ENCODE peak calls at places on chromosomes 4 and X, in eight cellular contexts. One of them, this sample, is unnamed. For H3K27me3 and H3K36me3, the result is how much of the 10 kb centered on the place peaks cover.

GRCh38 chrX:97132654-97133415 is 249.1 kb downstream of the RPA4 start:
- DNase-seq in Peyer's patch: no peak
- DNase-seq in HepG2: no peak
- DNase-seq in heart left ventricle: no peak
- DNase-seq in astrocyte: no peak
- DNase-seq in fibroblast of lung: no peak
- DNase-seq in neural progenitor cell: no peak
- DNase-seq in naive thymus-derived CD4-positive, alpha-beta T cell: no peak
- DNase-seq in this sample: no peak

GRCh38 chr4:151218343-151218742 is 58.6 kb upstream of the PRSS48 start:
- DNase-seq in heart left ventricle: no peak
- DNase-seq in naive thymus-derived CD4-positive, alpha-beta T cell: no peak
- DNase-seq in Peyer's patch: no peak
- DNase-seq in HepG2: no peak
- DNase-seq in fibroblast of lung: peak
- DNase-seq in neural progenitor cell: no peak
- DNase-seq in astrocyte: peak
- DNase-seq in this sample: no peak

GRCh38 chrX:40008841-40009461 is 88.8 kb downstream of the BCOR start:
- DNase-seq in astrocyte: no peak
- DNase-seq in heart left ventricle: peak
- DNase-seq in Peyer's patch: no peak
- DNase-seq in naive thymus-derived CD4-positive, alpha-beta T cell: no peak
- DNase-seq in fibroblast of lung: peak
- DNase-seq in neural progenitor cell: peak
- DNase-seq in HepG2: no peak
- DNase-seq in this sample: peak

GRCh38 chr4:152843476-152844107 is 63.8 kb downstream of the ARFIP1 start:
- DNase-seq in Peyer's patch: no peak
- DNase-seq in neural progenitor cell: no peak
- DNase-seq in heart left ventricle: no peak
- DNase-seq in naive thymus-derived CD4-positive, alpha-beta T cell: no peak
- DNase-seq in astrocyte: no peak
- DNase-seq in fibroblast of lung: no peak
- DNase-seq in HepG2: peak
- DNase-seq in this sample: no peak

GRCh38 chrX:102599084-102599949 is at the start of gene ARMCX5:
- DNase-seq in HepG2: peak
- DNase-seq in naive thymus-derived CD4-positive, alpha-beta T cell: peak
- DNase-seq in fibroblast of lung: peak
- DNase-seq in Peyer's patch: peak
- DNase-seq in heart left ventricle: peak
- DNase-seq in neural progenitor cell: peak
- DNase-seq in astrocyte: peak
- DNase-seq in this sample: peak

GRCh38 chr4:125440814-125441213 is 126.1 kb downstream of the FAT4 start:
- DNase-seq in heart left ventricle: no peak
- DNase-seq in fibroblast of lung: peak
- DNase-seq in neural progenitor cell: no peak
- DNase-seq in astrocyte: no peak
- DNase-seq in HepG2: no peak
- DNase-seq in naive thymus-derived CD4-positive, alpha-beta T cell: no peak
- DNase-seq in Peyer's patch: no peak
- DNase-seq in this sample: no peak

GRCh38 chrX:1164322-1165288 is 47.8 kb downstream of the CRLF2 start:
- DNase-seq in astrocyte: no peak
- DNase-seq in Peyer's patch: no peak
- DNase-seq in HepG2: no peak
- DNase-seq in heart left ventricle: no peak
- DNase-seq in naive thymus-derived CD4-positive, alpha-beta T cell: peak
- DNase-seq in fibroblast of lung: no peak
- DNase-seq in neural progenitor cell: peak
- DNase-seq in this sample: no peak

GRCh38 chrX:110315541-110315940 is 2.3 kb downstream of the AMMECR1 start:
- DNase-seq in heart left ventricle: no peak
- DNase-seq in astrocyte: peak
- DNase-seq in fibroblast of lung: no peak
- DNase-seq in HepG2: no peak
- DNase-seq in Peyer's patch: no peak
- DNase-seq in neural progenitor cell: no peak
- DNase-seq in naive thymus-derived CD4-positive, alpha-beta T cell: no peak
- DNase-seq in this sample: no peak

GRCh38 chr4:22501715-22502095 is 14.2 kb downstream of the ADGRA3 start:
- DNase-seq in naive thymus-derived CD4-positive, alpha-beta T cell: no peak
- DNase-seq in heart left ventricle: no peak
- DNase-seq in HepG2: no peak
- DNase-seq in astrocyte: no peak
- DNase-seq in Peyer's patch: no peak
- DNase-seq in fibroblast of lung: no peak
- DNase-seq in neural progenitor cell: no peak
- DNase-seq in this sample: no peak

GRCh38 chrX:22963186-22963585 is 36.6 kb upstream of the DDX53 start:
- DNase-seq in neural progenitor cell: no peak
- DNase-seq in naive thymus-derived CD4-positive, alpha-beta T cell: no peak
- DNase-seq in astrocyte: no peak
- DNase-seq in Peyer's patch: no peak
- DNase-seq in HepG2: no peak
- DNase-seq in fibroblast of lung: no peak
- DNase-seq in heart left ventricle: no peak
- DNase-seq in this sample: no peak

GRCh38 chrX:105695451-105695850 is 126.9 kb upstream of the NRK start:
- DNase-seq in astrocyte: peak
- DNase-seq in Peyer's patch: no peak
- DNase-seq in neural progenitor cell: no peak
- DNase-seq in heart left ventricle: no peak
- DNase-seq in fibroblast of lung: peak
- DNase-seq in HepG2: no peak
- DNase-seq in naive thymus-derived CD4-positive, alpha-beta T cell: no peak
- DNase-seq in this sample: no peak

GRCh38 chrX:37349131-37350033 is at the start of gene PRRG1:
- DNase-seq in naive thymus-derived CD4-positive, alpha-beta T cell: no peak
- DNase-seq in fibroblast of lung: peak
- DNase-seq in Peyer's patch: no peak
- DNase-seq in astrocyte: peak
- DNase-seq in heart left ventricle: peak
- DNase-seq in neural progenitor cell: peak
- DNase-seq in HepG2: peak
- DNase-seq in this sample: peak

GRCh38 chrX:40127052-40127451 is 29.3 kb upstream of the BCOR start:
- DNase-seq in neural progenitor cell: no peak
- DNase-seq in fibroblast of lung: no peak
- DNase-seq in heart left ventricle: no peak
- DNase-seq in HepG2: no peak
- DNase-seq in Peyer's patch: no peak
- DNase-seq in naive thymus-derived CD4-positive, alpha-beta T cell: peak
- DNase-seq in astrocyte: no peak
- DNase-seq in this sample: no peak

GRCh38 chrX:119272882-119273806 is 37.1 kb downstream of the PGRMC1 start:
- DNase-seq in fibroblast of lung: peak
- DNase-seq in heart left ventricle: peak
- DNase-seq in astrocyte: peak
- DNase-seq in neural progenitor cell: peak
- DNase-seq in naive thymus-derived CD4-positive, alpha-beta T cell: peak
- DNase-seq in HepG2: no peak
- DNase-seq in Peyer's patch: no peak
- DNase-seq in this sample: peak

GRCh38 chr4:6044276-6044675 is 26.0 kb upstream of the C4orf50 start:
- DNase-seq in HepG2: no peak
- DNase-seq in fibroblast of lung: no peak
- DNase-seq in Peyer's patch: no peak
- DNase-seq in astrocyte: no peak
- DNase-seq in neural progenitor cell: no peak
- DNase-seq in naive thymus-derived CD4-positive, alpha-beta T cell: no peak
- DNase-seq in heart left ventricle: no peak
- DNase-seq in this sample: no peak

DNA sequence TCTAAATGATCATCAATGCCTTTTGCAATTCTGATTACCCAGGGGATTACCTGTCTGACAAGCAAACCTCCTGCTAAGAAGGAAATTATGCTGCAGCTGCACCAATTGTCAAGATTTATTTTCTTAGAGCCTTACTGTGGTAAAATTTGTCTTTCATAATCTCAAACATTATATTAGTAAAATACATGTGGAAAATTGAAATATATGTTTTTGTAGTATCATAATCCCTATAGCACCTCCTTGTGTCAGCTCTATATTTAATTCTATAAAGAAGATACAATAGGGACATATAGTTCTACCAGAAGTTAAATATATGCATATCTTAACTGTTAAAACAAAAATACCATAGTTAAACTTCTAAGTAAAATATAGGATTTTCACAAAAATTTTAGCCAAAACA is 655.6 kb upstream of the PCDH10 start:
- DNase-seq in naive thymus-derived CD4-positive, alpha-beta T cell: no peak
- DNase-seq in Peyer's patch: no peak
- DNase-seq in neural progenitor cell: no peak
- DNase-seq in fibroblast of lung: peak
- DNase-seq in HepG2: no peak
- DNase-seq in astrocyte: no peak
- DNase-seq in heart left ventricle: no peak
- DNase-seq in this sample: no peak
- H3K4me3 ChIP-seq in naive thymus-derived CD4-positive, alpha-beta T cell: no peak
- H3K4me3 ChIP-seq in Peyer's patch: no peak
- H3K4me3 ChIP-seq in neural progenitor cell: no peak
- H3K4me3 ChIP-seq in fibroblast of lung: no peak
- H3K4me3 ChIP-seq in HepG2: no peak
- H3K4me3 ChIP-seq in astrocyte: no peak
- H3K4me3 ChIP-seq in heart left ventricle: no peak
- H3K4me3 ChIP-seq in this sample: no peak

DNA sequence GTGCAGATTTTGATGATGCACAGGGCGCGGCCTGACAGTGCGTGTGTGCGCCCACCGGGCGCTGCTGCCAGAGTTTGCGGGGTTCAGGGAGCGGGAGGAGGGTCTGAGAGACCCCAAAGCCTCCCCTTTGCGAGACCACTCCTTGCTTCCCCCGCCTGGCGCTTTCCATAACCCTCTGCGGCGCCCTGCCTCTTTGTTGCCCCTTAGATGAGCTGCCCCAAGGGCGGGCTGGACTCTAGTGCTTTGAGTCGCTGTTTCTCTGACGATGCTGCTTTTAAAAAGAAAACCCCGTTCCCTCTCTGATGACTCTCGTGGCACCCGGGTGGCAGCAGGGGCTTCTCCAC is 9.9 kb downstream of the MSX1 start:
- DNase-seq in fibroblast of lung: no peak
- DNase-seq in HepG2: no peak
- DNase-seq in heart left ventricle: peak
- DNase-seq in Peyer's patch: no peak
- DNase-seq in neural progenitor cell: peak
- DNase-seq in astrocyte: no peak
- DNase-seq in naive thymus-derived CD4-positive, alpha-beta T cell: no peak
- DNase-seq in this sample: peak
- H3K27me3 ChIP-seq in fibroblast of lung: half or more
- H3K27me3 ChIP-seq in HepG2: half or more
- H3K27me3 ChIP-seq in heart left ventricle: half or more
- H3K27me3 ChIP-seq in Peyer's patch: under half
- H3K27me3 ChIP-seq in neural progenitor cell: half or more
- H3K27me3 ChIP-seq in astrocyte: half or more
- H3K27me3 ChIP-seq in naive thymus-derived CD4-positive, alpha-beta T cell: under half
- H3K27me3 ChIP-seq in this sample: half or more

DNA sequence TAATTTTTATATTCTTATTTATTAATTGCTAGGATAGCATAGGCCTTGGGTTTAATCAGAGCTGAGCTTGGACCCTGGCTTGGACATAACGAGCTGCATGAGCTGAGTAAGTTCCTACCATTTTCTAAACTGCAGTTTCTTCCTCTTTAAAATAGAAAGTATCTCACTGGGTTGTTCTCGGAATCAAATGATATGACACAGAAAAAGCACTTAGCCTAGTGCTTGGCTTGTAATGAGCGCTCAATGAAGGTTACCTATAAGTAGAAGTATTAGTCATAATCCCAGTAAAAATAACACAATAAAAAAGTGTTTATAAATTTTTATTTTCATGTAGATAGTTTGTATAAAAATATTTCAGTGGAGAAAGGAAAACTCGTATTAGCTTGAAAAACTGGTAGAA is 113.3 kb upstream of the PDLIM3 start:
- DNase-seq in HepG2: no peak
- DNase-seq in fibroblast of lung: no peak
- DNase-seq in neural progenitor cell: no peak
- DNase-seq in naive thymus-derived CD4-positive, alpha-beta T cell: no peak
- DNase-seq in astrocyte: no peak
- DNase-seq in heart left ventricle: no peak
- DNase-seq in Peyer's patch: no peak
- DNase-seq in this sample: no peak
- H3K36me3 ChIP-seq in HepG2: under half
- H3K36me3 ChIP-seq in fibroblast of lung: under half
- H3K36me3 ChIP-seq in neural progenitor cell: under half
- H3K36me3 ChIP-seq in naive thymus-derived CD4-positive, alpha-beta T cell: under half
- H3K36me3 ChIP-seq in astrocyte: under half
- H3K36me3 ChIP-seq in heart left ventricle: under half
- H3K36me3 ChIP-seq in Peyer's patch: under half
- H3K36me3 ChIP-seq in this sample: under half

DNA sequence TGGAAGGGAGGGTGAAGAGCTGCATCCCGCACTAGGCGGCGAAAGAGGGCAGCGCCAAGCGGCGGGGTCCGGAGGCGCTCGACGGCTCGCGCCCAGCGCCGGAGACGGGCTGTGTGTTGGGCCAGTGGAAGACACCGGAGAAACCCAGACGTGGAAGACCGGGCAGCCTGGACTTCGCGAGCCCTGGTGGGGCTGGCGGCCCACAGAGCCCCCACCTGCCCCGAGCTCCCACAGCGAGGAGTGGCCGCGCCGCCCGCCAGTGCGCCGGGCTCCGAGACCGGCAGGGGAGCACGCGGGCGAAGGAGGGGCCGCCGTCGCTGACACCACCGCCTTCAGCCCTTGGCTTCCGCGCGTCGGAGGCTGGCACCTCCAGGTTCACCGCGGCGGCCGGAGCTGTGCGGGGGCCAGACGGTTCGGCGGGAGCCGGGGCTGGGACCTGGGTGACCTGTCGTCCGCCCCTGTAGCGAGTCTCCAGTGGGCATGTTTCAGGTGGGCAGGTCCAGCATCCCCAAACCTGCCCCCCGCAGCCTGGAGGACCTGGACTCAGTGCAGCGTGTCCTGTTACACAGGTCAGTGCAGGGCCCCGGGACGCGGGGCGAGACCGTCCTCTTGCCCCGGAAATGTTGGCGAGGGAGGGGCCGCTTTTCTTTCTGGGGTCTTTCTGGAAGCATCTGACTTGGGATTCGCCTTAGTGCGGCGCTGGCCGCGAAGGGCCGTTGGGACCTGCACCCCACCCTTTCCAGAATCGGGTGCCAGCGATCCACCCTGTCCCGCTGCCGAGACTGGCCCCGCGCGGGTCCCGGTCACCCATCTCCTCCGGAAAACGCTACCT is 9.6 kb upstream of the INTU start:
- DNase-seq in astrocyte: peak
- DNase-seq in naive thymus-derived CD4-positive, alpha-beta T cell: no peak
- DNase-seq in Peyer's patch: no peak
- DNase-seq in HepG2: peak
- DNase-seq in fibroblast of lung: peak
- DNase-seq in neural progenitor cell: peak
- DNase-seq in heart left ventricle: no peak
- DNase-seq in this sample: peak
- H3K4me3 ChIP-seq in astrocyte: peak
- H3K4me3 ChIP-seq in naive thymus-derived CD4-positive, alpha-beta T cell: no peak
- H3K4me3 ChIP-seq in Peyer's patch: peak
- H3K4me3 ChIP-seq in HepG2: peak
- H3K4me3 ChIP-seq in fibroblast of lung: peak
- H3K4me3 ChIP-seq in neural progenitor cell: peak
- H3K4me3 ChIP-seq in heart left ventricle: peak
- H3K4me3 ChIP-seq in this sample: peak